ENCODE peak calls at places on chromosomes 6 and 20, in six cellular contexts. H, J, L, Z, M and E are unnamed samples.

GRCh38 chr6:137123078-137123477 is 50.4 kb downstream of the IL22RA2 start:
- ATAC-seq in H (no peak), J (no peak), L (no peak), Z (no peak), M (no peak), E (no peak)

GRCh38 chr6:31378721-31379103 is 21.7 kb upstream of the HLA-B start:
- ATAC-seq in H (no peak), J (peak; percentile 58), L (no peak), Z (no peak), M (no peak), E (no peak)

GRCh38 chr6:18330548-18331066 is 56.5 kb upstream of the RNF144B start:
- ATAC-seq in H (peak; percentile 65), J (no peak), L (no peak), Z (no peak), M (no peak), E (peak; percentile 25)

GRCh38 chr20:31573555-31574295 is 31.4 kb upstream of the ID1 start:
- ATAC-seq in H (peak; percentile 5), J (peak; percentile 0), L (no peak), Z (peak; percentile 9), M (peak; percentile 0), E (no peak)

GRCh38 chr20:31781945-31782344 is 37.2 kb upstream of the MYLK2 start:
- ATAC-seq in H (no peak), J (no peak), L (no peak), Z (no peak), M (no peak), E (no peak)

GRCh38 chr6:142857609-142858195 is 87.3 kb downstream of the HIVEP2 start:
- ATAC-seq in H (peak; percentile 38), J (no peak), L (no peak), Z (no peak), M (no peak), E (no peak)

GRCh38 chr6:114301596-114302219 is 41.1 kb downstream of the HS3ST5 start:
- ATAC-seq in H (no peak), J (peak; percentile 91), L (no peak), Z (no peak), M (no peak), E (no peak)

GRCh38 chr6:121451250-121451649 is 15.8 kb downstream of the GJA1 start:
- ATAC-seq in H (no peak), J (no peak), L (no peak), Z (no peak), M (no peak), E (no peak)

GRCh38 chr20:32357869-32358631 is at the start of gene ASXL1:
- ATAC-seq in H (peak; percentile 85), J (peak; percentile 92), L (peak; percentile 98), Z (peak; percentile 89), M (peak; percentile 94), E (peak; percentile 97)

GRCh38 chr6:101486124-101486523 is 92.6 kb downstream of the GRIK2 start:
- ATAC-seq in H (no peak), J (no peak), L (no peak), Z (no peak), M (no peak), E (no peak)

GRCh38 chr6:47169785-47170685 is 127.9 kb upstream of the ADGRF1 start:
- ATAC-seq in H (no peak), J (no peak), L (peak; percentile 31), Z (no peak), M (no peak), E (peak; percentile 73)

GRCh38 chr20:50292324-50293243 is 102.0 kb downstream of the CEBPB start:
- ATAC-seq in H (no peak), J (peak; percentile 69), L (peak; percentile 84), Z (peak; percentile 74), M (peak; percentile 93), E (peak; percentile 89)

GRCh38 chr6:4677011-4677750 is 99.0 kb upstream of the CDYL start:
- ATAC-seq in H (no peak), J (no peak), L (no peak), Z (no peak), M (no peak), E (no peak)

GRCh38 chr6:135535989-135536414 is 38.5 kb upstream of the AHI1 start:
- ATAC-seq in H (peak; percentile 60), J (peak; percentile 71), L (no peak), Z (peak; percentile 74), M (peak; percentile 81), E (no peak)

GRCh38 chr6:23584134-23584763 is 541.8 kb upstream of the NRSN1 start:
- ATAC-seq in H (no peak), J (peak; percentile 93), L (no peak), Z (no peak), M (no peak), E (no peak)

GRCh38 chr20:25288291-25289181 is 40.7 kb downstream of the PYGB start:
- ATAC-seq in H (peak; percentile 98), J (no peak), L (no peak), Z (no peak), M (no peak), E (no peak)

GRCh38 chr20:51482836-51483235 is 59.7 kb downstream of the NFATC2 start:
- ATAC-seq in H (no peak), J (no peak), L (no peak), Z (no peak), M (no peak), E (no peak)
- H3K4me1 ChIP-seq in H (peaks cover 40% of the 10 kb centered on the region), J (no peaks in the 10 kb centered on the region), L (no peaks in the 10 kb centered on the region), Z (peaks cover 25% of the 10 kb centered on the region), M (peaks cover 6% of the 10 kb centered on the region), E (peaks cover 3% of the 10 kb centered on the region)

DNA sequence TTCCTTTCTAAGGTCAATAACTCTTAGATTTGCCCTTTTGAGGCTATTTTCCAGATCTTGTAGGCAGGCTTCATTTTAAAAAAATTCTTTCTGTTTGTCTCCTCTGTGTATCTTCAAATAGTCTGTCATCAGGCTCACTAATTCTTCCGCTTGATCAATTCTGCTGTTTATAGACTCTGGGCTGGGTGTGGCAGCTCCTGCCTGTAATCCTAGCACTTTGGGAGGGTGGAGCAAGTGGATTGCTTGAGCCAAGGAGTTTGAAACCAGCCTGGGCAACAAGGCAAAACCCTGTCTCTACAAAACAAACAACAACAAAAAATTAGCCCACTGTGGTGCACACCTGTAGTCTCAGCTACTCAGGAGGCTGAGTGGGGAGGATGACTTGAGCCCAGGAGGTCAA is 40.0 kb upstream of the SCP2D1 start:
- ATAC-seq in H (no peak), J (no peak), L (no peak), Z (no peak), M (no peak), E (no peak)
- TF ChIP-seq POLR2AphosphoS5 in H (no peak), J (no peak), L (no peak), Z (no peak), M (no peak), E (no peak)

GRCh38 chr6:156793224-156793623 is 16.0 kb downstream of the ARID1B start:
- ATAC-seq in H (no peak), J (no peak), L (no peak), Z (no peak), M (no peak), E (no peak)
- TF ChIP-seq POLR2A in H (peak; percentile 48), J (no peak), L (no peak), Z (no peak), M (no peak), E (no peak)

GRCh38 chr6:32938494-32938893 is 2.3 kb downstream of the HLA-DMB start:
- ATAC-seq in H (no peak), J (no peak), L (no peak), Z (no peak), M (no peak), E (no peak)
- H3K4me1 ChIP-seq in H (peaks cover 28% of the 10 kb centered on the region), J (no peaks in the 10 kb centered on the region), L (peaks cover 22% of the 10 kb centered on the region), Z (peaks cover 12% of the 10 kb centered on the region), M (no peaks in the 10 kb centered on the region), E (no peaks in the 10 kb centered on the region)

GRCh38 chr6:157989541-157990289 is 8.1 kb downstream of the SYNJ2 start:
- ATAC-seq in H (no peak), J (no peak), L (no peak), Z (peak; percentile 78), M (peak; percentile 79), E (peak; percentile 68)

GRCh38 chr6:157988700-157989063 is 7.0 kb downstream of the SYNJ2 start:
- ATAC-seq in H (no peak), J (no peak), L (no peak), Z (no peak), M (no peak), E (no peak)

GRCh38 chr6:157993076-157993475 is 11.4 kb downstream of the SYNJ2 start:
- ATAC-seq in H (no peak), J (no peak), L (no peak), Z (no peak), M (no peak), E (no peak)

GRCh38 chr6:157990321-157991066 is 8.8 kb downstream of the SYNJ2 start:
- ATAC-seq in H (peak; percentile 70), J (no peak), L (no peak), Z (no peak), M (no peak), E (no peak)

DNA sequence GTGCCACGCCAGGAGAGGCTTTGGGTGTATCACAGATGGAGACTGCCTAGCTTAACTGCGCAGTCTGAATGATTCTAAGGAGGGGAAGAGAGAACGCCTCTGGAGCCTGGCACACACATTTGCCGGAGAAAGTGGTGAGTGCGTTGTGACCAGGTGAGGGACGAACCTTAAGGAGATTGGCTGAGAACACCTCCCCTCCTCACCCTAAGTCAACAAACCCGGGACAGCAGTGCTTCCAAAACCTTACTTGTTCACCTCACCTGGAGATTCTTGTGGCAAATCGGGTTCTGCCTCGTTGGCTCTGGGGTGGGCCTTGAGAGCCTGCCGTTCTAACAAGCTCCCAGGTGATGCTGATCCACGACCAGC is 9.4 kb downstream of the SYNJ2 start:
- ATAC-seq in H (no peak), J (no peak), L (no peak), Z (no peak), M (no peak), E (no peak)
- TF ChIP-seq POLR2AphosphoS5 in H (no peak), J (no peak), L (no peak), Z (no peak), M (no peak), E (no peak)

DNA sequence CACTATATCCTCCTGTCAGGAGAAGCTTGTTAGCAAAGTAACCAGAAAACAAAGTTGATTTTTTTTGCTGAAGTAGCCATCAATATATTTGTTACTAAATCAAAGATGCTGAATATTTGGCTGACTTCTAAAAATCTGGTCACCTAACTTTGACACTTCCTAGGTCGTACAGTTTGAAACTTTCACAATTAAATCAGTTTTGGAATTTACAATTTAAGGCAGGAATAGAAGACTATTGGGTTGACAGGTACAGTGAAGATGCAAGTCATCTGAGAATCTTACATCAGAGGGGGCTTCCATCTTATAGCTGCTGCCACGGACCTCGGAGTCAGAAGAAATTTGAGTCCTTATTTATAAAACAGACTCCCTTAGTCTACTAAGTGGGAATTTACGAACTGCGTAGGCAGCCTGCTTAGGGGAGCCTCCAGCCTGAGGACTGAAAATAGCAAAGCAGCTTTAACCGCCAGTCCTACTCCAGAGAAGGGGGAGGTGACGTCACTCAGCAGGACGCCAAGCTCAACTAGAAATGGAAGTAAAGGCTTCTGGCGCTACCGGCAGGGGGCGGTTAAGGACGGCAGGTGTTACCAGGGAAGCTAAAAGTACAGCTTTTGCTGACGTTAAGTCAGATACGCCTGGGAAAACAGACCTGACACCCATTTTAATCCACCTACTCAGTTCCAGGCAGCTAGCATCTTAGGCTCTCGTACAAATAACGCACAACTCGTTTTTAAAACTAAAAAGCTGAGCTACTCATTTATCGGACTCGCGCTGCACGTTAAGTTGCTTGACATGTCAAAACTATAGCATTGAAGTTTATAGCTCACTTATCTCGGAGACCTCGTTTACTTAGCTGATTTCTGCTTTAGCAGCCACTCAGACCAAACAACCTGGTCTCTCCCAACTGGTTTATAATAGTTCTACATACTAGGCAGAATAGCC is 61.1 kb upstream of the HFE start:
- ATAC-seq in H (peak; percentile 53), J (peak; percentile 68), L (peak; percentile 87), Z (peak; percentile 38), M (peak; percentile 43), E (peak; percentile 68)
- TF ChIP-seq POLR2A in H (no peak), J (peak; percentile 28), L (peak; percentile 43), Z (no peak), M (no peak), E (no peak)

GRCh38 chr6:132818404-132819359 is 4.3 kb downstream of the RPS12 start:
- ATAC-seq in H (no peak), J (no peak), L (no peak), Z (peak; percentile 5), M (peak; percentile 11), E (no peak)
- H3K4me1 ChIP-seq in H (no peaks in the 10 kb centered on the region), J (peaks cover 40% of the 10 kb centered on the region), L (peaks cover 21% of the 10 kb centered on the region), Z (peaks cover 55% of the 10 kb centered on the region), M (no peaks in the 10 kb centered on the region), E (peaks cover 68% of the 10 kb centered on the region)